ENCODE peak calls at places on chromosomes 11 and 22, in six cellular contexts. V is HepG2, Q is K562, J is upper lobe of left lung, Y is A549, R is GM12878. K is an unnamed sample. For H3K9me3, the result is how much of the 10 kb centered on the place peaks cover.

GRCh38 chr11:14741195-14741594 is 97.6 kb downstream of the PDE3B start:
- ATAC-seq in V (peak), Q (no peak), J (no peak), Y (no peak), R (no peak), K (no peak)

GRCh38 chr11:64580387-64580786 is 10.6 kb upstream of the SLC22A12 start:
- ATAC-seq in V (peak), Q (no peak), J (no peak), Y (no peak), R (no peak), K (no peak)

GRCh38 chr11:3950996-3951662 is 95.7 kb downstream of the STIM1 start:
- ATAC-seq in V (peak), Q (peak), J (no peak), Y (peak), R (no peak), K (peak)

GRCh38 chr11:76700177-76701100 is 29.9 kb upstream of the LRRC32 start:
- ATAC-seq in V (peak), Q (peak), J (no peak), Y (peak), R (no peak), K (peak)

GRCh38 chr11:116413861-116414260 is 358.9 kb downstream of the BUD13 start:
- ATAC-seq in V (peak), Q (no peak), J (no peak), Y (no peak), R (no peak), K (no peak)

GRCh38 chr22:29985912-29986311 is 94.4 kb upstream of the HORMAD2 start:
- ATAC-seq in V (no peak), Q (no peak), J (no peak), Y (no peak), R (no peak), K (no peak)

GRCh38 chr11:69086152-69086551 is 37.4 kb downstream of the TPCN2 start:
- ATAC-seq in V (no peak), Q (peak), J (no peak), Y (no peak), R (no peak), K (peak)

GRCh38 chr11:111419641-111420327 is 40.7 kb upstream of the POU2AF1 start:
- ATAC-seq in V (no peak), Q (no peak), J (no peak), Y (no peak), R (no peak), K (no peak)

GRCh38 chr22:36350751-36351594 is 36.8 kb downstream of the MYH9 start:
- ATAC-seq in V (peak), Q (no peak), J (peak), Y (peak), R (no peak), K (no peak)

GRCh38 chr22:47549741-47550340 is 787.4 kb downstream of the TBC1D22A start:
- ATAC-seq in V (no peak), Q (no peak), J (no peak), Y (no peak), R (no peak), K (no peak)

GRCh38 chr22:47544696-47545095 is 782.2 kb downstream of the TBC1D22A start:
- ATAC-seq in V (no peak), Q (no peak), J (no peak), Y (no peak), R (no peak), K (no peak)

GRCh38 chr22:47548953-47549740 is 786.7 kb downstream of the TBC1D22A start:
- ATAC-seq in V (no peak), Q (no peak), J (peak), Y (no peak), R (no peak), K (no peak)

GRCh38 chr22:47547881-47548630 is 785.6 kb downstream of the TBC1D22A start:
- ATAC-seq in V (no peak), Q (no peak), J (no peak), Y (no peak), R (no peak), K (no peak)

DNA sequence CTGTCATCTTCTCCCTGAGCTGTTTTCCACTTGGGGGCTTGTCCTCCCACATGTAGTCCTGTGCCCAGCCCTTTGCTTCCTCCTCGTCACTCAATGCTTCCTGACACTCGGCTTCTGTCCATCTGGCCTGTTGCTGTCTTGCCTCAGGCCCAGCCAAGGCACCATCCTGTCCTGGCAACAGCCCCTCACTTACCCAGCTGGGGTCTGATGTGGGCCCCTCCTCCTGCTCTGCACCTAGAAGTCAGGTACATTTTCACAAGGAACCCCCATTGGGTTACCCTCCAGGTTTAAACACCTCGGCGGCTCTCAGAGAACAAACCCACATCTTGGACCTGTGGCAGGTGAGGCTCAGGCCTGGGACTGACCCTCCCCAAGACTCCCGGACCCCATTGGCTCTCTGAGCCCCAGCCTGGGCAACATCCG is 784.8 kb downstream of the TBC1D22A start:
- ATAC-seq in V (no peak), Q (no peak), J (no peak), Y (no peak), R (no peak), K (no peak)
- H3K9me3 ChIP-seq in V (under half), Q (under half), J (under half), Y (under half), R (under half), K (under half)

GRCh38 chr22:27212617-27213177 is 555.3 kb downstream of the MIAT start:
- ATAC-seq in V (no peak), Q (no peak), J (no peak), Y (peak), R (no peak), K (peak)
- TF ChIP-seq EP300 in V (no peak), Q (no peak), J (no peak), Y (peak), R (no peak), K (no peak)

DNA sequence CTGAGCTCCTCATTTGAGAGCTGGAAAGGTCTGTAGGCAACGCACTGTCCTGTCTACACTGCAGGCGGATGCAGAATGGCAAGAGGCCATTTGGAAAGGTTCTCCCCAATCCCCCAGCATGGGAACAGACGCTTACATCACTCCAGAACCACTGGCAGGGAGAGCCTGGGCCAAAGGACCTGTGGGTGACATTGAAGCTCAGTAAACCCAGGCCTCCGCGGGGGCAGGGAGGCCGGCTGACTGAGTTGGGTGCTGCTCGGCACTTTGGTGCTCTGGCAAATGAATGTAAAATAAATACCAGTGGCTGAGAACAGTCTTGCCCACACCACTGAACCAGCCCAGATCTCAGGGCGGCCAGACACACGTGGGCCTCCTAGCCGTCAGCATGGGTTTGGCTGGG is 22.4 kb downstream of the TOM1 start:
- ATAC-seq in V (no peak), Q (no peak), J (no peak), Y (no peak), R (no peak), K (no peak)
- H3K9me3 ChIP-seq in V (under half), Q (under half), J (under half), Y (under half), R (under half), K (under half)

GRCh38 chr11:122600290-122600689 is 55.2 kb upstream of the UBASH3B start:
- ATAC-seq in V (no peak), Q (no peak), J (no peak), Y (no peak), R (no peak), K (no peak)
- TF ChIP-seq EP300 in V (no peak), Q (no peak), J (no peak), Y (no peak), R (no peak), K (no peak)

DNA sequence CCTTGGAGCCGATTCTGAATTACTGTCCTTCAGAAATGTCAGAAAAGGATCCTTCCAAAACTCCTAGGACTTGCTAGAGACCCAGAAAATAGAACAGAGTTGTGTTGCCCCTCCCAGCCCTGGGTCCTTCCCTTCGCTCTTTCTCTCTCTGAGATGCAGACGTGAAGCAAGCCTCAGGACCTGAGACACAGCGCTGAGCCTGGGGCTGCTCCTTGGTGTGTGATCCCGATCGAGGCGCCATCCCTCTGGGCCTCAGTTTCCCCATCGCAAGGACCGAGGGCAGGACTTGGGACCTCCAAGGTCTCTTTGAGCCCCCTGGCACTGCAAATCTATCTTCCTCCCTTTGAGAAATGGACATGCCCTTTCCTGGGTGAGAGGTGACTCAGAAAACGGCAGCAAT is 533.5 kb downstream of the TBC1D22A start:
- ATAC-seq in V (no peak), Q (no peak), J (no peak), Y (no peak), R (no peak), K (no peak)
- H3K9me3 ChIP-seq in V (under half), Q (under half), J (under half), Y (under half), R (under half), K (under half)

DNA sequence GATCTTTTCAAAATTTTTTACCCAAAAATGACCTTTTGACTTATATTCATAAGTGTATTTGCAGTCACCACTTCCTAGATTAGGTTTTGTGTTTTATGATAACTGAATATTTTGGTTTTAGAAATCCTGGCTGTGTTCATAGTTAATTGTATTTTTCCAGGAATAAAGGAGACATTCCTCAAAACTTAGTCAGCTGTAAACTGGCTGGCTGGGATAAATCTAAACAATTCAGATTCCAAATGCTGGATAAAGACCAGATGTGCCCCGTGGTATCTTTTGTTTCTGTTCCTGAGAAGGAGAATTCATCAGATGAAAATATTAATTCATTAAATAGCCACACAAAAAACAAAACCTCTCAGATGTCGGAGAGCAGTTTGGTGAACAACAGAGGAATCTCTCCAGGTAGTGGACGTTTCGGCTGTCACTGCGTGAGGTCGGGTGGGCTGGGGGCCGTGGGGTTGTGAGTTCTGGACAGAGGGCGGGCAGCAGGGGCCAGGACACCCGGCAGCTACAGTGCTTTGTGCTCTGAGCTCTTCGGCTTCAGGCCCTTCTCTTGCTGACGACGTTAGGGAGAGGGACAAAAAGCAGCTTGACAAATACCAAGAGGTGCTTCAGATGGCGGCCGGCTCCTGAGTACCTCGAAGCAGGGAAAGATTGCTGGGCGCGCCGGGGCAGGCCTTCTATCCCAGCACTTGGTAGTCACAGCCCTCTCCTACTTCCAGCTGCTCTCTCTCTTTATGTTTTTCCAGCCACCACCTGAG is 24.6 kb downstream of the MOV10L1 start:
- ATAC-seq in V (no peak), Q (no peak), J (peak), Y (no peak), R (no peak), K (no peak)
- TF ChIP-seq EP300 in V (no peak), Q (no peak), J (no peak), Y (no peak), R (no peak), K (no peak)

K was measured in gastroesophageal sphincter.